ENCODE peak calls at places on chromosome 1, in five cellular contexts. One of them, this sample, is unnamed.

GRCh38 chr1:205240569-205240968 is 12.8 kb downstream of the TMCC2 start:
- DNase-seq in WTC11: no peak
- DNase-seq in fibroblast of lung: no peak
- DNase-seq in endodermal cell: no peak
- DNase-seq in MCF 10A: no peak
- DNase-seq in this sample: no peak

GRCh38 chr1:167737169-167737568 is 15.4 kb downstream of the MPZL1 start:
- DNase-seq in WTC11: no peak
- DNase-seq in fibroblast of lung: no peak
- DNase-seq in endodermal cell: no peak
- DNase-seq in MCF 10A: no peak
- DNase-seq in this sample: no peak

GRCh38 chr1:220521755-220522154 is 6.2 kb upstream of the MARK1 start:
- DNase-seq in WTC11: no peak
- DNase-seq in fibroblast of lung: no peak
- DNase-seq in endodermal cell: no peak
- DNase-seq in MCF 10A: no peak
- DNase-seq in this sample: no peak

GRCh38 chr1:201766117-201766863 is 62.7 kb upstream of the IPO9 start:
- DNase-seq in WTC11: no peak
- DNase-seq in fibroblast of lung: peak
- DNase-seq in endodermal cell: no peak
- DNase-seq in MCF 10A: peak
- DNase-seq in this sample: no peak

GRCh38 chr1:175808573-175808972 is 65.2 kb upstream of the TNR start:
- DNase-seq in WTC11: no peak
- DNase-seq in fibroblast of lung: no peak
- DNase-seq in endodermal cell: peak
- DNase-seq in MCF 10A: no peak
- DNase-seq in this sample: no peak

GRCh38 chr1:119329521-119329920 is 39.1 kb upstream of the HAO2 start:
- DNase-seq in WTC11: no peak
- DNase-seq in fibroblast of lung: no peak
- DNase-seq in endodermal cell: no peak
- DNase-seq in MCF 10A: no peak
- DNase-seq in this sample: no peak

GRCh38 chr1:75548721-75549480 is 62.0 kb downstream of the SLC44A5 start:
- DNase-seq in WTC11: no peak
- DNase-seq in fibroblast of lung: peak
- DNase-seq in endodermal cell: no peak
- DNase-seq in MCF 10A: peak
- DNase-seq in this sample: no peak

GRCh38 chr1:42280841-42281240 is 54.2 kb downstream of the FOXJ3 start:
- DNase-seq in WTC11: no peak
- DNase-seq in fibroblast of lung: no peak
- DNase-seq in endodermal cell: no peak
- DNase-seq in MCF 10A: no peak
- DNase-seq in this sample: no peak

GRCh38 chr1:53625049-53625448 is 113.9 kb downstream of the GLIS1 start:
- DNase-seq in WTC11: no peak
- DNase-seq in fibroblast of lung: peak
- DNase-seq in endodermal cell: no peak
- DNase-seq in MCF 10A: no peak
- DNase-seq in this sample: no peak

GRCh38 chr1:119711804-119712341 is at the start of gene PHGDH:
- DNase-seq in WTC11: peak
- DNase-seq in fibroblast of lung: peak
- DNase-seq in endodermal cell: peak
- DNase-seq in MCF 10A: peak
- DNase-seq in this sample: peak

GRCh38 chr1:27547220-27548116 is 56.5 kb downstream of the AHDC1 start:
- DNase-seq in WTC11: peak
- DNase-seq in fibroblast of lung: no peak
- DNase-seq in endodermal cell: no peak
- DNase-seq in MCF 10A: no peak
- DNase-seq in this sample: no peak
- TF ChIP-seq CTCF in WTC11: peak
- TF ChIP-seq CTCF in fibroblast of lung: no peak
- TF ChIP-seq CTCF in endodermal cell: peak
- TF ChIP-seq CTCF in MCF 10A: no peak
- TF ChIP-seq CTCF in this sample: no peak

DNA sequence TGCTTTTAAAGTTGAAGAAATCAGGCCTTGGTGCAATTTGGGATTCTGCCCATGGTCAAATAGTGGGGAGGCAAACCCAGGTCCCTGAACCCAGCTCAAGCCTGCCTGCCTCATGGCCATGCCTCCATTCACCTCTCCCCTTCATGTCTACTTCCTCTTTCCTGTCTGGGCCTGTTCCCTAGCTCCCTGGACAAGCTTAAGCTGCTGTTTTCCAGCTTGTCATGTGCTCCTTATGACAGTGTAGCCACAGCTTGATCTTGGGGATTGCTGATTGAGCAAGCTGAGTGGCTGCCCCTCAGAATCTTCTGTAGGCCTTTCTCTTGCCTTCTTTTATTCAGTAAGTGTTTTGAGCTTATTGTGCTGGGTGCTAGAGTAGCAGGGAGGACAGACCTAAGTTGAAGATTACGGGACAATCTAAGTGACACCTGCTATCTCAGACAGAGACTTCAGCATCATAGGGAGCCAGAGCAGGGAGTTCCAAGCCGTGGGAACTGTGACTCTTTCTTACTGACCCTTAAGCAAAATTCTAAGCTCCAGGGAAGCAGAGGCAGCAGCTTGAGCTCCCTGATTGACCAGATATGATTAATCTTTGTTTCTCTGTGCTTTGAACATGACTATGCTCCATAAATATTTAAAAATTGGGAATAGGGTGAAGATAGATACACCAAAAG is 520 bp upstream of the MR1 start:
- DNase-seq in WTC11: no peak
- DNase-seq in fibroblast of lung: no peak
- DNase-seq in endodermal cell: no peak
- DNase-seq in MCF 10A: peak
- DNase-seq in this sample: no peak
- TF ChIP-seq CTCF in WTC11: no peak
- TF ChIP-seq CTCF in fibroblast of lung: no peak
- TF ChIP-seq CTCF in endodermal cell: no peak
- TF ChIP-seq CTCF in MCF 10A: no peak
- TF ChIP-seq CTCF in this sample: no peak

GRCh38 chr1:97192872-97193572 is 471.4 kb downstream of the PTBP2 start:
- DNase-seq in WTC11: no peak
- DNase-seq in fibroblast of lung: peak
- DNase-seq in endodermal cell: no peak
- DNase-seq in MCF 10A: peak
- DNase-seq in this sample: no peak
- TF ChIP-seq CTCF in WTC11: no peak
- TF ChIP-seq CTCF in fibroblast of lung: peak
- TF ChIP-seq CTCF in endodermal cell: no peak
- TF ChIP-seq CTCF in MCF 10A: no peak
- TF ChIP-seq CTCF in this sample: no peak

GRCh38 chr1:161177936-161178244 is 583 bp upstream of the B4GALT3 start:
- DNase-seq in WTC11: no peak
- DNase-seq in fibroblast of lung: no peak
- DNase-seq in endodermal cell: no peak
- DNase-seq in MCF 10A: no peak
- DNase-seq in this sample: no peak
- TF ChIP-seq CTCF in WTC11: no peak
- TF ChIP-seq CTCF in fibroblast of lung: no peak
- TF ChIP-seq CTCF in endodermal cell: no peak
- TF ChIP-seq CTCF in MCF 10A: no peak
- TF ChIP-seq CTCF in this sample: no peak

GRCh38 chr1:152109231-152109997 is 5.8 kb downstream of the TCHH start:
- DNase-seq in WTC11: peak
- DNase-seq in fibroblast of lung: no peak
- DNase-seq in endodermal cell: peak
- DNase-seq in MCF 10A: peak
- DNase-seq in this sample: no peak

GRCh38 chr1:152110860-152111514 is 4.3 kb downstream of the TCHH start:
- DNase-seq in WTC11: peak
- DNase-seq in fibroblast of lung: peak
- DNase-seq in endodermal cell: peak
- DNase-seq in MCF 10A: peak
- DNase-seq in this sample: no peak

GRCh38 chr1:152109998-152110294 is 5.3 kb downstream of the TCHH start:
- DNase-seq in WTC11: no peak
- DNase-seq in fibroblast of lung: no peak
- DNase-seq in endodermal cell: peak
- DNase-seq in MCF 10A: no peak
- DNase-seq in this sample: no peak

GRCh38 chr1:152111515-152111968 is 3.7 kb downstream of the TCHH start:
- DNase-seq in WTC11: peak
- DNase-seq in fibroblast of lung: peak
- DNase-seq in endodermal cell: peak
- DNase-seq in MCF 10A: no peak
- DNase-seq in this sample: no peak

GRCh38 chr1:152110365-152110859 is 4.8 kb downstream of the TCHH start:
- DNase-seq in WTC11: peak
- DNase-seq in fibroblast of lung: peak
- DNase-seq in endodermal cell: no peak
- DNase-seq in MCF 10A: peak
- DNase-seq in this sample: no peak
- TF ChIP-seq CTCF in WTC11: no peak
- TF ChIP-seq CTCF in fibroblast of lung: no peak
- TF ChIP-seq CTCF in endodermal cell: no peak
- TF ChIP-seq CTCF in MCF 10A: no peak
- TF ChIP-seq CTCF in this sample: no peak

DNA sequence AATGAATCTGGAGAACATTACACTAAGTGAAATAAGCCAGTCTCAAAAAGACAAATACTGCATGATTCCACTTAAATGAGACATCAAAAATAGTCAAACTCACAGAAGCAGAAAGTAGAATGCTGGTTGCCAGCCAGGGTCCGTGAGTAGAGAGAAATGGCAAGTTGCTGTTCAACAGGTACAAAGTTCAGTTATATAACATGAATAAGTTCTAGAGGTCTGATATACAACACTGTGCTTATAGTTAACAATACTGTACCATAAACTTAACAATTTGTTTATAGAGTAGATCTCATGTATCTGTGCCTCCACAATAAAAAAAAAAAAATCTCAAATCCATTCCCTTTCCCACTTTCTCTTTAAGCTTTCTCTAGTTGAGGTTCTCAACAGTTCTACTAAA is 83.5 kb downstream of the DENND1B start:
- DNase-seq in WTC11: no peak
- DNase-seq in fibroblast of lung: no peak
- DNase-seq in endodermal cell: no peak
- DNase-seq in MCF 10A: no peak
- DNase-seq in this sample: no peak
- TF ChIP-seq CTCF in WTC11: no peak
- TF ChIP-seq CTCF in fibroblast of lung: no peak
- TF ChIP-seq CTCF in endodermal cell: no peak
- TF ChIP-seq CTCF in MCF 10A: no peak
- TF ChIP-seq CTCF in this sample: no peak

DNA sequence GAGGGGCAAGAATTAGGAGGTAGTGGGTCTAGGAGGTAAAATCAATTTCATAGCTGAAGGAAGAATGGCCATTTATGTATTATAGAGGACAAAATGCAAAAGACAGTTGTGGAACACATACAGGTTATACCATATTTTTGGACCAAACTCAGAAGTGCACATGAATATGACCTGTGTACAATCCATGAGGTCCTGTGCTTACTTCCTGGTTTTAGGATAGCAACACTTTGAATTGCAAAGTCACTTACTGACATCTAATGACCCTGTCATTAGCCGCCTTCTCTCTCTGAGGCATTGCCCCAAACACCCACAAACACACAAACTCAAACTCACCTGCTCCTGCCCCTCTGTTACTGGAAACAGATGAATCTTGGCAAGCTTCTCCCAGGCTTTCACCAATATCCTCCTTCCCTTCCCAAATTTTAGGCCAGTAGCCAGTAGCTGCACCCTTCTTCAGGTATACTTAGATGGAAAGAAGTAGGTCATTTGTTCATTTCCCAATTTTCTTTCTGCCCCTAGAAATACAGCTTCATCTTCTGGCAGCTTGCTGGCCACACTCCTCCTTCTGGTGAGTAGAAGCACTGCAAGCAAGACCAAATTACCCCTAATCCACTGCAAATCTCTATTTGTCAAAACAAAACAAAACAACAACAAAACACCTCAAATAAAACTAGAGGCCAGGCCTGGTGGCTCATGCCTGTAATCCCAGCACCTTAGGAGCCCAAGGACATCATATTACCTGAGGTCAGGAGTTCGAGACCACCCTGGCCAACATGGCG is 13.7 kb upstream of the RPL5 start:
- DNase-seq in WTC11: peak
- DNase-seq in fibroblast of lung: peak
- DNase-seq in endodermal cell: peak
- DNase-seq in MCF 10A: peak
- DNase-seq in this sample: no peak
- TF ChIP-seq CTCF in WTC11: peak
- TF ChIP-seq CTCF in fibroblast of lung: peak
- TF ChIP-seq CTCF in endodermal cell: peak
- TF ChIP-seq CTCF in MCF 10A: peak
- TF ChIP-seq CTCF in this sample: peak

DNA sequence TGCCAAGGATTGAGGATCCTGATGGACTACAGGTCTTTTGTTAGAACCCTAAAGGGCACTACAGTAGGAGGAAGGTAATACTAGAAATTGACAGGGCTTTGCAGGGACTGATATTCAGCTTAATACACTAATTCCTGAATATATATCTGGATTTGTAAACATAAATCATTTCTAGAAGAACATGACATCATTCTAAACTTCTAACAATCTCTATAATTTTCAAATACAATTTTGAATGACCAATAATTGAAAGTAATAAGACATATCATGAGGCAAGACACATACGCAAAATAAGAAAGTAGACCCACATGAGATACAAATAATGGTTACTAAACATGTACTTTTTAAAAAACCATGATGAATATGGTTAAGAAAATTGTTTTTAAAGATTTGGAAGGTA is 52.4 kb upstream of the LRRC8B start:
- DNase-seq in WTC11: no peak
- DNase-seq in fibroblast of lung: no peak
- DNase-seq in endodermal cell: no peak
- DNase-seq in MCF 10A: no peak
- DNase-seq in this sample: no peak
- TF ChIP-seq CTCF in WTC11: no peak
- TF ChIP-seq CTCF in fibroblast of lung: no peak
- TF ChIP-seq CTCF in endodermal cell: no peak
- TF ChIP-seq CTCF in MCF 10A: no peak
- TF ChIP-seq CTCF in this sample: no peak

This sample was measured in D721Med.